ENCODE peak calls at places on chromosomes 1 and 21, in eight cellular contexts. One of them, this sample, is unnamed.
A peak's percentile ranks its signal among the peaks of the same experiment; 100 is the strongest.

GRCh38 chr21:44415073-44416025 is 40.0 kb upstream of the LRRC3 start:
- DNase-seq in heart right ventricle: no peak
- DNase-seq in neuronal stem cell: no peak
- DNase-seq in ovary: no peak
- DNase-seq in tibial artery: peak; percentile 27
- DNase-seq in right lobe of liver: peak; percentile 31
- DNase-seq in left ventricle myocardium inferior: no peak
- DNase-seq in effector memory CD4-positive, alpha-beta T cell: no peak
- DNase-seq in this sample: no peak

GRCh38 chr1:193590102-193590501 is 403.7 kb upstream of the B3GALT2 start:
- DNase-seq in ovary: no peak
- DNase-seq in left ventricle myocardium inferior: no peak
- DNase-seq in heart right ventricle: no peak
- DNase-seq in neuronal stem cell: no peak
- DNase-seq in effector memory CD4-positive, alpha-beta T cell: no peak
- DNase-seq in right lobe of liver: no peak
- DNase-seq in tibial artery: no peak
- DNase-seq in this sample: no peak

GRCh38 chr1:42957880-42958487 is 684 bp downstream of the SLC2A1 start:
- DNase-seq in neuronal stem cell: peak; percentile 59
- DNase-seq in tibial artery: peak; percentile 86
- DNase-seq in effector memory CD4-positive, alpha-beta T cell: peak; percentile 44
- DNase-seq in heart right ventricle: peak; percentile 65
- DNase-seq in right lobe of liver: peak; percentile 78
- DNase-seq in left ventricle myocardium inferior: peak; percentile 65
- DNase-seq in ovary: peak; percentile 65
- DNase-seq in this sample: no peak

GRCh38 chr1:16442941-16443340 is 2.4 kb downstream of the NECAP2 start:
- DNase-seq in heart right ventricle: no peak
- DNase-seq in ovary: no peak
- DNase-seq in tibial artery: no peak
- DNase-seq in effector memory CD4-positive, alpha-beta T cell: no peak
- DNase-seq in right lobe of liver: no peak
- DNase-seq in left ventricle myocardium inferior: no peak
- DNase-seq in neuronal stem cell: no peak
- DNase-seq in this sample: no peak

GRCh38 chr1:85339089-85339488 is 62.7 kb upstream of the BCL10 start:
- DNase-seq in neuronal stem cell: no peak
- DNase-seq in ovary: no peak
- DNase-seq in heart right ventricle: no peak
- DNase-seq in left ventricle myocardium inferior: no peak
- DNase-seq in effector memory CD4-positive, alpha-beta T cell: no peak
- DNase-seq in tibial artery: no peak
- DNase-seq in right lobe of liver: no peak
- DNase-seq in this sample: no peak

GRCh38 chr1:244150071-244150470 is 99.0 kb downstream of the ZBTB18 start:
- DNase-seq in heart right ventricle: no peak
- DNase-seq in neuronal stem cell: no peak
- DNase-seq in effector memory CD4-positive, alpha-beta T cell: no peak
- DNase-seq in right lobe of liver: no peak
- DNase-seq in tibial artery: no peak
- DNase-seq in left ventricle myocardium inferior: no peak
- DNase-seq in ovary: no peak
- DNase-seq in this sample: no peak

GRCh38 chr1:156090822-156091188 is 8.5 kb upstream of the MEX3A start:
- DNase-seq in tibial artery: peak; percentile 86
- DNase-seq in right lobe of liver: peak; percentile 87
- DNase-seq in left ventricle myocardium inferior: peak; percentile 82
- DNase-seq in neuronal stem cell: peak; percentile 83
- DNase-seq in effector memory CD4-positive, alpha-beta T cell: peak; percentile 86
- DNase-seq in ovary: peak; percentile 90
- DNase-seq in heart right ventricle: peak; percentile 87
- DNase-seq in this sample: no peak

GRCh38 chr21:46622226-46622625 is 13.2 kb upstream of the PRMT2 start:
- DNase-seq in heart right ventricle: no peak
- DNase-seq in tibial artery: no peak
- DNase-seq in left ventricle myocardium inferior: peak; percentile 42
- DNase-seq in effector memory CD4-positive, alpha-beta T cell: peak; percentile 18
- DNase-seq in neuronal stem cell: peak; percentile 72
- DNase-seq in right lobe of liver: no peak
- DNase-seq in ovary: peak; percentile 53
- DNase-seq in this sample: no peak

GRCh38 chr21:28337319-28337718 is 655.4 kb downstream of the LTN1 start:
- DNase-seq in neuronal stem cell: no peak
- DNase-seq in tibial artery: no peak
- DNase-seq in effector memory CD4-positive, alpha-beta T cell: no peak
- DNase-seq in heart right ventricle: no peak
- DNase-seq in left ventricle myocardium inferior: no peak
- DNase-seq in right lobe of liver: no peak
- DNase-seq in ovary: no peak
- DNase-seq in this sample: no peak

GRCh38 chr21:45154511-45155508 is 80.4 kb downstream of the ADARB1 start:
- DNase-seq in heart right ventricle: no peak
- DNase-seq in tibial artery: peak; percentile 69
- DNase-seq in right lobe of liver: no peak
- DNase-seq in ovary: no peak
- DNase-seq in effector memory CD4-positive, alpha-beta T cell: peak; percentile 15
- DNase-seq in left ventricle myocardium inferior: no peak
- DNase-seq in neuronal stem cell: no peak
- DNase-seq in this sample: no peak

GRCh38 chr1:88890790-88891317 is 513 bp downstream of the GTF2B start:
- DNase-seq in neuronal stem cell: peak; percentile 17
- DNase-seq in effector memory CD4-positive, alpha-beta T cell: peak; percentile 34
- DNase-seq in ovary: no peak
- DNase-seq in heart right ventricle: no peak
- DNase-seq in left ventricle myocardium inferior: no peak
- DNase-seq in right lobe of liver: no peak
- DNase-seq in tibial artery: no peak
- DNase-seq in this sample: no peak

GRCh38 chr1:199597152-199597551 is 430.4 kb upstream of the NR5A2 start:
- DNase-seq in tibial artery: no peak
- DNase-seq in effector memory CD4-positive, alpha-beta T cell: no peak
- DNase-seq in heart right ventricle: no peak
- DNase-seq in neuronal stem cell: no peak
- DNase-seq in right lobe of liver: no peak
- DNase-seq in left ventricle myocardium inferior: no peak
- DNase-seq in ovary: no peak
- DNase-seq in this sample: no peak

GRCh38 chr1:74771913-74772515 is 39.1 kb downstream of the TYW3 start:
- DNase-seq in left ventricle myocardium inferior: no peak
- DNase-seq in effector memory CD4-positive, alpha-beta T cell: no peak
- DNase-seq in right lobe of liver: no peak
- DNase-seq in neuronal stem cell: peak; percentile 40
- DNase-seq in heart right ventricle: no peak
- DNase-seq in tibial artery: no peak
- DNase-seq in ovary: no peak
- DNase-seq in this sample: no peak

GRCh38 chr1:24362982-24363614 is 43.9 kb downstream of the GRHL3 start:
- DNase-seq in effector memory CD4-positive, alpha-beta T cell: no peak
- DNase-seq in left ventricle myocardium inferior: no peak
- DNase-seq in ovary: no peak
- DNase-seq in neuronal stem cell: no peak
- DNase-seq in heart right ventricle: no peak
- DNase-seq in tibial artery: no peak
- DNase-seq in right lobe of liver: no peak
- DNase-seq in this sample: no peak

GRCh38 chr1:31750858-31751638 is 13.1 kb downstream of the ADGRB2 start:
- DNase-seq in tibial artery: no peak
- DNase-seq in left ventricle myocardium inferior: no peak
- DNase-seq in right lobe of liver: no peak
- DNase-seq in ovary: no peak
- DNase-seq in heart right ventricle: no peak
- DNase-seq in effector memory CD4-positive, alpha-beta T cell: no peak
- DNase-seq in neuronal stem cell: no peak
- DNase-seq in this sample: no peak

GRCh38 chr1:53295746-53296722 is 31.8 kb downstream of the LRP8 start:
- DNase-seq in tibial artery: no peak
- DNase-seq in heart right ventricle: no peak
- DNase-seq in neuronal stem cell: no peak
- DNase-seq in effector memory CD4-positive, alpha-beta T cell: no peak
- DNase-seq in ovary: no peak
- DNase-seq in left ventricle myocardium inferior: no peak
- DNase-seq in right lobe of liver: no peak
- DNase-seq in this sample: no peak

GRCh38 chr1:152977614-152978013 is 6.3 kb upstream of the SPRR1A start:
- DNase-seq in heart right ventricle: no peak
- DNase-seq in ovary: no peak
- DNase-seq in effector memory CD4-positive, alpha-beta T cell: no peak
- DNase-seq in neuronal stem cell: no peak
- DNase-seq in left ventricle myocardium inferior: no peak
- DNase-seq in right lobe of liver: no peak
- DNase-seq in tibial artery: no peak
- DNase-seq in this sample: no peak

GRCh38 chr1:66920543-66920942 is 4.1 kb downstream of the DNAI4 start:
- DNase-seq in right lobe of liver: no peak
- DNase-seq in heart right ventricle: no peak
- DNase-seq in effector memory CD4-positive, alpha-beta T cell: no peak
- DNase-seq in neuronal stem cell: no peak
- DNase-seq in tibial artery: no peak
- DNase-seq in left ventricle myocardium inferior: no peak
- DNase-seq in ovary: no peak
- DNase-seq in this sample: no peak

GRCh38 chr21:37496972-37497371 is 130.4 kb downstream of the DYRK1A start:
- DNase-seq in left ventricle myocardium inferior: no peak
- DNase-seq in heart right ventricle: no peak
- DNase-seq in tibial artery: no peak
- DNase-seq in ovary: no peak
- DNase-seq in right lobe of liver: no peak
- DNase-seq in effector memory CD4-positive, alpha-beta T cell: no peak
- DNase-seq in neuronal stem cell: no peak
- DNase-seq in this sample: no peak

GRCh38 chr1:206634365-206635079 is 814 bp upstream of the DYRK3 start:
- DNase-seq in ovary: peak; percentile 97
- DNase-seq in heart right ventricle: peak; percentile 95
- DNase-seq in neuronal stem cell: peak; percentile 86
- DNase-seq in left ventricle myocardium inferior: peak; percentile 94
- DNase-seq in right lobe of liver: peak; percentile 92
- DNase-seq in tibial artery: peak; percentile 95
- DNase-seq in effector memory CD4-positive, alpha-beta T cell: peak; percentile 69
- DNase-seq in this sample: peak; percentile 20

GRCh38 chr1:55188909-55189308 is 26.3 kb downstream of the USP24 start:
- DNase-seq in heart right ventricle: no peak
- DNase-seq in neuronal stem cell: no peak
- DNase-seq in left ventricle myocardium inferior: no peak
- DNase-seq in tibial artery: no peak
- DNase-seq in ovary: no peak
- DNase-seq in right lobe of liver: no peak
- DNase-seq in effector memory CD4-positive, alpha-beta T cell: no peak
- DNase-seq in this sample: no peak
- H3K4me1 ChIP-seq in heart right ventricle: peaks cover 4% of the 10 kb centered on the region
- H3K4me1 ChIP-seq in neuronal stem cell: no peaks in the 10 kb centered on the region
- H3K4me1 ChIP-seq in left ventricle myocardium inferior: peaks cover 24% of the 10 kb centered on the region
- H3K4me1 ChIP-seq in tibial artery: no peaks in the 10 kb centered on the region
- H3K4me1 ChIP-seq in ovary: peaks cover 6% of the 10 kb centered on the region
- H3K4me1 ChIP-seq in right lobe of liver: no peaks in the 10 kb centered on the region
- H3K4me1 ChIP-seq in effector memory CD4-positive, alpha-beta T cell: peaks cover 3% of the 10 kb centered on the region
- H3K4me1 ChIP-seq in this sample: peaks cover 9% of the 10 kb centered on the region

GRCh38 chr1:226778657-226779058 is 39.6 kb upstream of the ITPKB start:
- DNase-seq in neuronal stem cell: no peak
- DNase-seq in left ventricle myocardium inferior: no peak
- DNase-seq in effector memory CD4-positive, alpha-beta T cell: no peak
- DNase-seq in tibial artery: no peak
- DNase-seq in right lobe of liver: no peak
- DNase-seq in ovary: no peak
- DNase-seq in heart right ventricle: peak; percentile 18
- DNase-seq in this sample: no peak
- H3K27ac ChIP-seq in neuronal stem cell: no peak overlapping the region
- H3K27ac ChIP-seq in left ventricle myocardium inferior: peak overlapping the region; percentile 52
- H3K27ac ChIP-seq in effector memory CD4-positive, alpha-beta T cell: no peak overlapping the region
- H3K27ac ChIP-seq in tibial artery: peak overlapping the region; percentile 49
- H3K27ac ChIP-seq in right lobe of liver: no peak overlapping the region
- H3K27ac ChIP-seq in ovary: no peak overlapping the region
- H3K27ac ChIP-seq in heart right ventricle: no peak overlapping the region
- H3K27ac ChIP-seq in this sample: no peak overlapping the region

DNA sequence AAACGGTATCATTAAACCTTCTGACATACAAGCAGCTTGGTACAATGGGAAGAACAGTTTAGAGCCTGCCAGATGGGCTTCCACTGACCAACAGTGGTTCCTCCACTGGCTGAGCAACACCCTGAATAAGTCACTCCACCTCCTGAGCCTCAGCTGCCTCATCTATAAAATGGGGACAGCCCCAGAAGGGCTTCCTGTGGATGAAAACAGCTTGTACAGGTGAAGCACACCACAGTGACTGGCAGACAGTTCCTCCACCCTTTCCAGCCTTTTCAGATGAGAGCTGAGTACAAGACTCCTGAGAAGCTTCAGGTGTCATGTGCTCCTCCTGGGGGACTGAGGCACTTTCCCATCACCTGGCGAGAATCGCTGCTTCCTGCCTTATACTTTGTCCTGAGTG is 2.1 kb downstream of the CAPZB start:
- DNase-seq in right lobe of liver: no peak
- DNase-seq in ovary: no peak
- DNase-seq in left ventricle myocardium inferior: no peak
- DNase-seq in neuronal stem cell: no peak
- DNase-seq in tibial artery: no peak
- DNase-seq in heart right ventricle: no peak
- DNase-seq in effector memory CD4-positive, alpha-beta T cell: no peak
- DNase-seq in this sample: no peak
- H3K4me3 ChIP-seq in right lobe of liver: no peak overlapping the region
- H3K4me3 ChIP-seq in ovary: peak overlapping the region; percentile 98
- H3K4me3 ChIP-seq in left ventricle myocardium inferior: peak overlapping the region; percentile 100
- H3K4me3 ChIP-seq in neuronal stem cell: no peak overlapping the region
- H3K4me3 ChIP-seq in tibial artery: peak overlapping the region; percentile 66
- H3K4me3 ChIP-seq in heart right ventricle: peak overlapping the region; percentile 100
- H3K4me3 ChIP-seq in effector memory CD4-positive, alpha-beta T cell: peak overlapping the region; percentile 77
- H3K4me3 ChIP-seq in this sample: peak overlapping the region; percentile 100

GRCh38 chr1:23101891-23102688 is 66.6 kb downstream of the LUZP1 start:
- DNase-seq in ovary: no peak
- DNase-seq in effector memory CD4-positive, alpha-beta T cell: no peak
- DNase-seq in left ventricle myocardium inferior: no peak
- DNase-seq in heart right ventricle: no peak
- DNase-seq in tibial artery: no peak
- DNase-seq in neuronal stem cell: no peak
- DNase-seq in right lobe of liver: no peak
- DNase-seq in this sample: no peak
- H3K4me1 ChIP-seq in ovary: peaks cover 14% of the 10 kb centered on the region
- H3K4me1 ChIP-seq in effector memory CD4-positive, alpha-beta T cell: peaks cover 28% of the 10 kb centered on the region
- H3K4me1 ChIP-seq in left ventricle myocardium inferior: peaks cover 63% of the 10 kb centered on the region
- H3K4me1 ChIP-seq in heart right ventricle: peaks cover 53% of the 10 kb centered on the region
- H3K4me1 ChIP-seq in tibial artery: peaks cover 30% of the 10 kb centered on the region
- H3K4me1 ChIP-seq in neuronal stem cell: peaks cover 12% of the 10 kb centered on the region
- H3K4me1 ChIP-seq in right lobe of liver: no peaks in the 10 kb centered on the region
- H3K4me1 ChIP-seq in this sample: peaks cover 46% of the 10 kb centered on the region

This sample was measured in esophagus squamous epithelium.